ENCODE peak calls at places on chromosomes 13 and 19, in six cellular contexts. H, A, W, J, E and S are unnamed samples. For H3K27me3, the result is how much of the 10 kb centered on the place peaks cover.

GRCh38 chr13:87671031-87671823 is at the start of gene SLITRK5:
- DNase-seq in H (peak), A (no peak), W (peak), J (peak), E (peak), S (no peak)

GRCh38 chr19:23507441-23507840 is 112.2 kb upstream of the ZNF91 start:
- DNase-seq in H (no peak), A (no peak), W (no peak), J (no peak), E (no peak), S (no peak)

GRCh38 chr19:5075603-5076002 is 106.7 kb downstream of the KDM4B start:
- DNase-seq in H (no peak), A (no peak), W (no peak), J (no peak), E (no peak), S (no peak)

GRCh38 chr13:24931450-24932217 is 164.3 kb upstream of the PABPC3 start:
- DNase-seq in H (no peak), A (no peak), W (no peak), J (no peak), E (no peak), S (no peak)

GRCh38 chr13:114151565-114152284 is 19.3 kb upstream of the RASA3 start:
- DNase-seq in H (peak), A (no peak), W (no peak), J (peak), E (no peak), S (no peak)

GRCh38 chr13:32427852-32428580 is at the start of gene N4BP2L1:
- DNase-seq in H (no peak), A (peak), W (peak), J (peak), E (peak), S (no peak)

GRCh38 chr19:54526972-54527371 is 24.3 kb downstream of the LAIR2 start:
- DNase-seq in H (no peak), A (no peak), W (no peak), J (no peak), E (no peak), S (no peak)

GRCh38 chr13:34750078-34750703 is 191.9 kb upstream of the NBEA start:
- DNase-seq in H (no peak), A (peak), W (peak), J (peak), E (peak), S (no peak)

GRCh38 chr19:19387108-19387507 is 18.4 kb upstream of the GATAD2A start:
- DNase-seq in H (no peak), A (no peak), W (no peak), J (no peak), E (no peak), S (no peak)

GRCh38 chr13:90238433-90238832 is 1109.1 kb upstream of the MIR17HG start:
- DNase-seq in H (no peak), A (no peak), W (no peak), J (peak), E (no peak), S (no peak)

GRCh38 chr19:6828698-6829633 is 56.5 kb downstream of the VAV1 start:
- DNase-seq in H (no peak), A (no peak), W (no peak), J (no peak), E (no peak), S (no peak)

GRCh38 chr19:48391100-48392005 is at the start of gene KDELR1:
- DNase-seq in H (peak), A (peak), W (peak), J (peak), E (peak), S (no peak)

GRCh38 chr13:90445179-90445578 is 902.3 kb upstream of the MIR17HG start:
- DNase-seq in H (no peak), A (no peak), W (no peak), J (peak), E (no peak), S (peak)

GRCh38 chr13:78618411-78618810 is 15.1 kb upstream of the POU4F1 start:
- DNase-seq in H (no peak), A (no peak), W (no peak), J (no peak), E (no peak), S (no peak)

GRCh38 chr13:77384999-77385398 is 58.1 kb upstream of the MYCBP2 start:
- DNase-seq in H (no peak), A (no peak), W (no peak), J (no peak), E (no peak), S (no peak)

DNA sequence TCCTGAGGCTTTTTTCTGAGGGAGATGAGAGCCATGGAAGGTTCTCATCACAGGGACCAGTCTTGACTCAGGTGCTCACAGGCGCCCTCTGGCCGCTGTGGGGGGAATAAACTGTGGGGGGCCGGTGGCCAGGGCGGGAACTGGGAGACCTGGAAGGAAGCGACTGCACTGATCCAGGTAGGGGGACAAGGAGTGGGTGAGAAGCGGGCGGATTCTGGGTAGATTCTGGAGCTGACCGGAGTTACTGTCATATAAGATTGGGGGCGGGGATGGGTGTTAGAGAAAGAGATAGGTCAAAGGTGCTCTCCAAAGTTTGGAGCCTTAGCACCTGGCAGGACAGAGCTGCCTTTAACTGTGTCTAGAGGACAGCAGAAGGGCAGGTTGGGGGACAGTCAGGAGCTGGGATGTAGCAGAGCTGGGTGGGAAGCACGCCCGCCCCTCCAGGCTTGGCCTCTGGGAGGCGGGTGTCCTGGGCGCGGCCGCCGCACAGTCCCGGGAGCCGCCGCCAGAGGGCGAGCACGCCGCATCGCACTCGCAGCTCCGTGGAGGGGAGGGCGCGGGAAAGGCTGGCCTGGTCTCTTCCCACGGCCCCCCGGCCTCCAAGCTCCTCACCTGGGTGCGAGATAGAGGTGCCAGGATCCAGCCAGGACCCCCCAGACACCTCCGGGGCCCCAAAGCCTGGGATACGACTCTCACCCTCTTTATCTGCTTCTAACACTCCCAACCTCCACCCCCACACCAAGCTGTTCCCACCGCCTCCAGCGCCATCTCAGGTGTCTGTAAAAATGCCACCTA is 4.2 kb upstream of the DAND5 start:
- DNase-seq in H (peak), A (peak), W (peak), J (peak), E (peak), S (no peak)
- TF ChIP-seq CTCF in H (peak), A (peak), W (peak), J (peak), E (peak), S (peak)

GRCh38 chr19:30227661-30228112 is 144.5 kb upstream of the ZNF536 start:
- DNase-seq in H (peak), A (peak), W (peak), J (peak), E (peak), S (no peak)
- H3K4me3 ChIP-seq in H (peak), A (peak), W (peak), J (peak), E (peak), S (peak)

GRCh38 chr13:110713981-110714797 is 689 bp downstream of the ING1 start:
- DNase-seq in H (peak), A (peak), W (peak), J (peak), E (peak), S (no peak)
- H3K27me3 ChIP-seq in H (under half), A (under half), W (under half), J (under half), E (under half), S (under half)

GRCh38 chr13:22256111-22256639 is 585.3 kb downstream of the FGF9 start:
- DNase-seq in H (no peak), A (no peak), W (no peak), J (no peak), E (no peak), S (no peak)
- TF ChIP-seq CTCF in H (no peak), A (peak), W (no peak), J (no peak), E (peak), S (no peak)

GRCh38 chr19:2288743-2289713 is 7.1 kb upstream of the PEAK3 start:
- DNase-seq in H (peak), A (no peak), W (no peak), J (no peak), E (no peak), S (no peak)
- H3K4me3 ChIP-seq in H (no peak), A (no peak), W (no peak), J (no peak), E (no peak), S (no peak)

GRCh38 chr13:112255550-112256120 is 120.5 kb upstream of the SPACA7 start:
- DNase-seq in H (peak), A (no peak), W (no peak), J (no peak), E (no peak), S (no peak)

GRCh38 chr13:112261924-112262323 is 114.2 kb upstream of the SPACA7 start:
- DNase-seq in H (no peak), A (no peak), W (no peak), J (no peak), E (no peak), S (no peak)

GRCh38 chr13:112256716-112257497 is 119.2 kb upstream of the SPACA7 start:
- DNase-seq in H (peak), A (no peak), W (no peak), J (no peak), E (no peak), S (no peak)

GRCh38 chr13:112263152-112263551 is 113.0 kb upstream of the SPACA7 start:
- DNase-seq in H (no peak), A (no peak), W (no peak), J (no peak), E (no peak), S (no peak)

DNA sequence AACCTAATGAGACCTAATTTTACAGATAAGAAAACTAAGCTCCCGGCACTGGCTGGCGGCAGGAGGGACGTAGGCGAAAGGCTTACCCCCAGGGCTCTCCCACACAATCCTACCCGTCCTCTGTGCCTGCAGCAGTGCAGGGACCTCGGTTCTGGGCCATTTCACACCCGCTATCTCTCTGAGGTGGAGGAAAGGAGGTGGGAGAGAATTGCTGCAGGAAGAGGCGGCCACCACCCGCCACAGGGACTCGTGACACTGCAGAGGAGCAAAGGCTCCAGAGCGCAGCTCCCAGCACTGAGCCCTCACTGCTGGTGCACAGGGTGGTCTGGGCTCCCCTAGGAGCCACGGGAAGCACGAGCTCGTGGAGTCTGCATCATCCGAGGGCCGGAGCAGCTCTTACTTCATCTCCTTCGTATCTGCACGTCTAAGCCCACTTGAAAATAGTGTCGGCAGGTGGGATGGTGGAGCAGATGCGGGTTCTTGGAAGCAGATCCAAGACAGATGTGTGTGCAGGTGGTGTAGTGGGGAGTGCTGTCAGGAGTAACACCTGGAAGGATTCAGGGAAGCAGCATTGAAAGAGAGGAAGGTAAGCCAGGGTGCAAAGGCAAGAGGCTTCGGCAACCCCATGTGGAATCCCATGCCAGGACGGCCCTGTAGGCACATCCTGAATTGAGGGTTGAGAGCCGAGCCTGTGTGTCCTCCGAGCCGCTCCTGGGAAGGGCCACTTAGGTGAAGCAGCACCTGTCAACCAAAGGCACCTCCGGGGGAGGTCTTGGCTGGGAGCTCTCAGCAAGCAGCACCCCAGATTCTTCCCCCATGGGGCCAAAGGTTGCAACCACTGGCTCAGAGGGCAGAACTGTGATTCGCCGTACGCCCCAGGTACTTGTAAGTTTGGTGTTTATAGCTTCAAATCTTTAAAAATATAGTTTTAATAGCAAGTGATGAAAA is 115.8 kb upstream of the SPACA7 start:
- DNase-seq in H (peak), A (no peak), W (no peak), J (no peak), E (no peak), S (no peak)
- H3K27me3 ChIP-seq in H (under half), A (under half), W (under half), J (under half), E (under half), S (under half)

GRCh38 chr19:16436780-16437179 is 35.0 kb downstream of the EPS15L1 start:
- DNase-seq in H (peak), A (no peak), W (no peak), J (no peak), E (no peak), S (no peak)
- TF ChIP-seq CTCF in H (no peak), A (no peak), W (no peak), J (no peak), E (no peak), S (no peak)

DNA sequence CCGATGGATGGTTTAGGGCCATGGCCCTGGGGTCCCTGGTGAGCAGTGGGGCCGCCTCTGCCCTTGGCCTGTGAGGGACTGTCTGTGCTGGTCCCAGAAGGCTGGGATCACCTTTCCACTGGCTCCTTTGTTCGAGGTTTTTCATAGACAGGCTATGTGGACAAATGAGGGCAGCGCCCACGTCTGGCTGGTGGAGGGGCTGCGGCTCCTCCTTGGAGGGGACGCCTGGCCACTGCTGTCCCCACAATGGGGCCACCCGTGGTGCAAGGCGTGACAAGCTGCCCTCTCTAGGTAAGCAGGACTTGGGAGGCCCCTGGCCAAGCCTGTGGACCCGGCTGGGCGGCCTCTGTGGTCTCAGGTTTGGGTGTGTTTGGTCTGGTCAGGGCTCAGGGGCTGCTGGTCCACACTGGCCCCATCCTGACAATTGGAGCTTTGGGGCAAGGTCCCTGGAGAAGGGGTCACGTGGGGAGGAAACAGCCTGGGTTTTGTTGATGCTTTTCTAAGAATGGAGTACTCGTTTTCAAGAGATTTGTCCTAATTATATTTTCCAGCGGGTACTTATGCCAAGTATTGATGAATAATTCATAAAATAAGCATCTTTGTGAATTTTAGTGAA is 33.3 kb downstream of the MCF2L start:
- DNase-seq in H (no peak), A (no peak), W (peak), J (no peak), E (peak), S (no peak)
- H3K4me3 ChIP-seq in H (peak), A (no peak), W (no peak), J (no peak), E (peak), S (no peak)

GRCh38 chr13:112981361-112981905 is 12.4 kb downstream of the MCF2L start:
- DNase-seq in H (peak), A (no peak), W (no peak), J (no peak), E (no peak), S (no peak)

GRCh38 chr13:112982281-112983041 is 13.4 kb downstream of the MCF2L start:
- DNase-seq in H (peak), A (no peak), W (no peak), J (no peak), E (peak), S (no peak)

GRCh38 chr13:112983428-112984196 is 14.6 kb downstream of the MCF2L start:
- DNase-seq in H (peak), A (no peak), W (no peak), J (no peak), E (peak), S (no peak)

GRCh38 chr13:112984501-112984900 is 15.5 kb downstream of the MCF2L start:
- DNase-seq in H (no peak), A (no peak), W (no peak), J (no peak), E (no peak), S (no peak)

GRCh38 chr13:112983042-112983305 is 14.0 kb downstream of the MCF2L start:
- DNase-seq in H (no peak), A (no peak), W (no peak), J (no peak), E (no peak), S (no peak)
- H3K27me3 ChIP-seq in H (under half), A (under half), W (under half), J (under half), E (under half), S (under half)

GRCh38 chr19:46392837-46393236 is 20.5 kb downstream of the CCDC8 start:
- DNase-seq in H (no peak), A (no peak), W (no peak), J (no peak), E (no peak), S (no peak)

GRCh38 chr19:46393456-46394397 is 19.6 kb downstream of the CCDC8 start:
- DNase-seq in H (peak), A (no peak), W (no peak), J (no peak), E (no peak), S (no peak)

GRCh38 chr19:46391296-46392251 is 21.8 kb downstream of the CCDC8 start:
- DNase-seq in H (peak), A (no peak), W (no peak), J (no peak), E (no peak), S (no peak)

GRCh38 chr19:46392252-46392801 is 21.0 kb downstream of the CCDC8 start:
- DNase-seq in H (peak), A (no peak), W (no peak), J (no peak), E (no peak), S (no peak)

DNA sequence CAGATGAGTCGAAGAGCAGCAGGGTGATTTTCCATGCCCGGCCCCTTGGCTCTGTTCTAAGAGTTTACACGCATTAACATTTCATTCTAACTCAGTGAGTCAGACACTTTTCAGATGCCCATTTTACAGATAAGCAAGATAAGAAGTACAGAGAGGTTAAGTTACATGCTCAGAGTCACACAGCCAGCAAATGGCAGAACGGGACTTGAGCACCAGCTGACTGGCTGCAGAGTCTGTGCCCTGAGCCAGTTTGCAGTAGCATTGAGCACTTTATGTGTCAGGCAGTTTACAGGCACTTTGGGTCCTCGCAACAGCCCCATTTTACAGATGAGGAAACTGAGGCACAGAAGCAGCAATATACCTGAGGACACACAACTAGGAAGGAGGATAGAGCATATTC is 19.0 kb downstream of the CCDC8 start:
- DNase-seq in H (no peak), A (no peak), W (no peak), J (no peak), E (no peak), S (no peak)
- TF ChIP-seq CTCF in H (no peak), A (no peak), W (no peak), J (no peak), E (no peak), S (no peak)